ENCODE peak calls at places on chromosome 21, in four cellular contexts. E is neural progenitor cell, H is hepatocyte, I is PC-3. X is an unnamed sample.

GRCh38 chr21:39479164-39479563 is 27.4 kb downstream of the SH3BGR start:
- DNase-seq in I (no peak), E (no peak), H (no peak), X (no peak)

GRCh38 chr21:26148071-26148470 is 22.5 kb downstream of the APP start:
- DNase-seq in H (no peak), I (no peak), E (peak; percentile 73), X (no peak)

GRCh38 chr21:29332461-29333354 is 34.0 kb downstream of the BACH1 start:
- DNase-seq in I (peak; percentile 42), E (no peak), H (no peak), X (no peak)

GRCh38 chr21:17612023-17612564 is 607 bp downstream of the BTG3 start:
- DNase-seq in I (no peak), E (no peak), H (peak; percentile 63), X (peak; percentile 41)

GRCh38 chr21:40717008-40717407 is 129.9 kb downstream of the DSCAM start:
- DNase-seq in H (peak; percentile 11), I (no peak), E (no peak), X (no peak)

GRCh38 chr21:46125846-46126301 is 28.0 kb downstream of the COL6A2 start:
- DNase-seq in H (no peak), I (no peak), E (no peak), X (no peak)

GRCh38 chr21:43188712-43189151 is 19.9 kb downstream of the CRYAA start:
- DNase-seq in I (no peak), H (no peak), E (no peak), X (peak; percentile 68)

GRCh38 chr21:32190491-32191144 is 88.2 kb downstream of the MIS18A start:
- DNase-seq in E (no peak), H (no peak), I (no peak), X (peak; percentile 41)

GRCh38 chr21:43817157-43818086 is 28.0 kb downstream of the RRP1 start:
- DNase-seq in E (no peak), H (no peak), I (no peak), X (no peak)

GRCh38 chr21:29372063-29372802 is 73.5 kb downstream of the BACH1 start:
- DNase-seq in I (peak; percentile 87), H (peak; percentile 85), E (peak; percentile 81), X (peak; percentile 84)

GRCh38 chr21:39900491-39900890 is 33.3 kb downstream of the PCP4 start:
- DNase-seq in E (no peak), H (no peak), I (no peak), X (no peak)

GRCh38 chr21:45974073-45975016 is 7.2 kb upstream of the COL6A1 start:
- DNase-seq in E (peak; percentile 70), H (peak; percentile 64), I (peak; percentile 74), X (no peak)

GRCh38 chr21:32364801-32365200 is 28.0 kb downstream of the URB1 start:
- DNase-seq in E (peak; percentile 48), H (no peak), I (no peak), X (no peak)

GRCh38 chr21:31604591-31605190 is 54.8 kb upstream of the SOD1 start:
- DNase-seq in E (peak; percentile 87), I (peak; percentile 87), H (peak; percentile 89), X (peak; percentile 83)

GRCh38 chr21:38985423-38986378 is 180.0 kb downstream of the ETS2 start:
- DNase-seq in H (peak; percentile 83), E (no peak), I (no peak), X (no peak)

GRCh38 chr21:43800566-43800965 is 11.2 kb downstream of the RRP1 start:
- DNase-seq in I (no peak), H (no peak), E (no peak), X (no peak)

GRCh38 chr21:17738171-17738953 is 80.8 kb downstream of the C21orf91 start:
- DNase-seq in E (peak; percentile 4), I (peak; percentile 50), H (no peak), X (no peak)

GRCh38 chr21:17554619-17555472 is 42.0 kb downstream of the CXADR start:
- DNase-seq in E (peak; percentile 52), I (peak; percentile 20), H (no peak), X (peak; percentile 20)

GRCh38 chr21:39663066-39663465 is 50.3 kb downstream of the B3GALT5 start:
- DNase-seq in E (peak; percentile 22), I (no peak), H (no peak), X (no peak)

GRCh38 chr21:31730687-31731111 is 1.2 kb downstream of the SCAF4 start:
- DNase-seq in E (peak; percentile 89), H (no peak), I (peak; percentile 37), X (peak; percentile 19)

GRCh38 chr21:32329331-32329730 is 30.7 kb downstream of the MRAP start:
- DNase-seq in I (no peak), H (no peak), E (no peak), X (no peak)

GRCh38 chr21:16280731-16281130 is 550.9 kb downstream of the USP25 start:
- DNase-seq in I (no peak), H (no peak), E (no peak), X (no peak)

GRCh38 chr21:16509466-16509865 is 779.7 kb downstream of the USP25 start:
- DNase-seq in H (no peak), I (no peak), E (no peak), X (no peak)

GRCh38 chr21:16536661-16537359 is 807.0 kb downstream of the USP25 start:
- DNase-seq in H (no peak), E (no peak), I (peak; percentile 31), X (no peak)

GRCh38 chr21:45950740-45951515 is 30.6 kb upstream of the COL6A1 start:
- DNase-seq in I (peak; percentile 76), E (no peak), H (peak; percentile 51), X (no peak)

GRCh38 chr21:31132574-31133242 is 94.4 kb upstream of the KRTAP19-8 start:
- DNase-seq in H (no peak), I (no peak), E (no peak), X (no peak)

GRCh38 chr21:25342811-25343210 is 264.5 kb downstream of the MRPL39 start:
- DNase-seq in E (no peak), H (no peak), I (no peak), X (no peak)

GRCh38 chr21:28132713-28133112 is 860.0 kb downstream of the LTN1 start:
- DNase-seq in E (no peak), H (no peak), I (no peak), X (no peak)

GRCh38 chr21:28127390-28127789 is 865.3 kb downstream of the LTN1 start:
- DNase-seq in H (no peak), I (no peak), E (no peak), X (no peak)

GRCh38 chr21:28124541-28124940 is 868.1 kb downstream of the LTN1 start:
- DNase-seq in E (no peak), I (no peak), H (no peak), X (no peak)

GRCh38 chr21:28126521-28127317 is 866.0 kb downstream of the LTN1 start:
- DNase-seq in I (no peak), E (no peak), H (no peak), X (no peak)
- TF ChIP-seq EZH2phosphoT487 in I (no peak), E (no peak), H (no peak), X (no peak)

DNA sequence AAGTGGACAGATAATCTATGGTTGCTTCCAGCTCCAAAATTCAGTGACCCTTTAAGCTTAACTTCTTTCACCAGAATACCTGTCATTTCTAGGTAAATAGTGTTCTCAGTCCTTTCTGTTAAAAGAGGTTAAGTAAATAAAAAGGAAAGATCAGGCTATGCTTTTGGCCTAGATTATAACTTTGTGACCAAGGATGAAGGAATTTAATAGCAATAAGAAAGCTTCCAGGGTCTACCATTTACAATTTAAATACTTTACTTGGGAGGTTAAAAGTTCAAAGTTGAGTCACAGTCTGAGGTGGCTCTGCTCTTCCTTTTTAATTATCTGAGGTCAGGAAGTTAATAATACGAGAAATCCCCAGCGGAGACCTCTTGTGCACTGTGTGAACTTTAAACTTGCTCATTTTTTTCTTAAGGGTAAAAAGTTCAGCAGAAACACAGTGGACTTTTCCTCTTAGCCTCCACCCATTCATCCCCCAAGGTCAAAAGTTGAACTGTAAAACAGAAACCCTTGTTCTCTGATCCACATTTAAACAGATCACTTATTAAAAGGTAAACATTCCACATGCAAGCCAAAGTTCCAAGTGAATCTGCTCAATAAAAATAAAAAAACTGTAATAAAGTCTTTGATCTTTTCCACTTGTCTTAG is 187.1 kb downstream of the NRIP1 start:
- DNase-seq in E (no peak), H (peak; percentile 54), I (peak; percentile 97), X (no peak)
- H2AFZ ChIP-seq in E (no peak overlapping the region), H (no peak overlapping the region), I (no peak overlapping the region), X (no peak overlapping the region)

GRCh38 chr21:41834252-41834925 is 44.8 kb downstream of the PRDM15 start:
- DNase-seq in I (no peak), E (no peak), H (no peak), X (peak; percentile 36)

GRCh38 chr21:41835711-41836154 is 43.4 kb downstream of the PRDM15 start:
- DNase-seq in E (no peak), I (no peak), H (no peak), X (peak; percentile 79)

GRCh38 chr21:41837756-41838297 is 41.3 kb downstream of the PRDM15 start:
- DNase-seq in I (no peak), E (no peak), H (no peak), X (peak; percentile 50)

GRCh38 chr21:41834926-41835663 is 44.0 kb downstream of the PRDM15 start:
- DNase-seq in E (no peak), I (no peak), H (no peak), X (no peak)

DNA sequence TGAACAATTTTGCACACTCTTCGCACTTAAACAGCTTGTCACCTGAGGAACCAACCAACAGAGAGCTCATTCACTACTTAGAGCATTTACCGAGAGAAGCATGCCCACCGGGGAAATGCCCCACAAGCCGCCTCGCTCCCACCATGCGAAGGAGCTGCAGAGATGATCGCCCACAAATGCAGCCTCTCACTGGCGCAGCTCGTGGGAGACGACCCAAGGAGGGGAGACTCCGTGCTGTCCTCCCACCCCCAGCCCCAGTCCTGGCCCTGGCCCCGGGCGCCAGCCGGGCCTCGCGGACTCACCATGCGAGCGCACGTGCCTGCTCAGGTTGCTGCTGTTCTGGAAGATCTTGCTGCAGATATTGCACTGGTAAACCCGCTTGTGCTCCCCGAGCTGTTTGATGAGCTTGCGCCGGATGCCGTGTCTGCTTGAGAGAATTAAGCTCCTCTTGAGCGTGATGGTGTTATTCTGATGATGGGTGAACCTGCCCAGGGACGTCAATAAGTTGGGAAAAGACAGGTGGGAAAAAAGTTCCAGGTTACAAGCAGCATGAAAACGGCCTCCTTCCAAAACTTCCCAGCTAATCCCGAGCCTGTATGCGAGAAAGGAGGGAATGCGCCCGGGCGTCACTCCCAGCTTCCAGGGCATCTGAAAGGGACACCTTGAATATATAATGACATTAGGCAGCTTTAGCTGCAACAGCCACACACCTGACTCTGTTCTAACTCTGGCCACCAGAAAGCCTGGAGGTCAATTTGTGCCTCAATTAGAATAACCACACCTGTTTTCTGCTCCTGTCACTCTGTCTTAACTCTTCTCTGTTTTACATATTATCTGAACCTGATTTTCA is 42.8 kb downstream of the PRDM15 start:
- DNase-seq in H (no peak), E (no peak), I (no peak), X (peak; percentile 36)
- H3K36me3 ChIP-seq in H (no peaks in the 10 kb centered on the region), E (no peaks in the 10 kb centered on the region), I (peaks cover 28% of the 10 kb centered on the region), X (peaks cover 81% of the 10 kb centered on the region)

GRCh38 chr21:44892536-44893277 is 19.2 kb upstream of the PTTG1IP start:
- DNase-seq in H (peak; percentile 66), E (peak; percentile 77), I (peak; percentile 70), X (peak; percentile 72)
- TF ChIP-seq EZH2phosphoT487 in H (no peak), E (no peak), I (no peak), X (no peak)

DNA sequence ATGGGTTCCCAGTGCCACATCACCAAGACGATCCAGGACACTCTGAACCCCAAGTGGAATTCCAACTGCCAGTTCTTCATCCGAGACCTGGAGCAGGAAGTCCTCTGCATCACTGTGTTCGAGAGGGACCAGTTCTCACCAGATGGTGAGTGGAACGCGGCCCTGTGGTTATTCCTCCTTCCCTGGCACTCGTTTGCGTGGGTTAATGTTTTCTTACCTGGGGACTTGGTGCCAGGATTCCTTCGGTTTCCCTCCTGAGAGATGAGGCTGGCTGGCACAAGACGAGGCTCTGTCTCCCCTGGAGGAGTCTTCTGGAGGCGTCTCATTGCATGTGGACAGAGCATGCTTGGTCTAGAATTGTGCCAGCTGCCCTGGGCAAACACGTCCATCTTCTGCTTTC is 29.3 kb downstream of the ATP5PO start:
- DNase-seq in I (no peak), H (no peak), E (no peak), X (no peak)
- H2AFZ ChIP-seq in I (no peak overlapping the region), H (no peak overlapping the region), E (no peak overlapping the region), X (no peak overlapping the region)